ENCODE peak calls at places on chromosomes 12 and 14, in eight cellular contexts. M, P, I, Y, W, G, U and F are unnamed samples. For H3K4me1, the result is how much of the 10 kb centered on the place peaks cover.

GRCh38 chr12:49777800-49778748 is 36.7 kb downstream of the TMBIM6 start:
- DNase-seq in Y (peak), G (peak), U (peak), I (peak), M (peak), P (no peak), W (peak), F (no peak)

GRCh38 chr12:74449872-74450271 is 87.8 kb upstream of the ATXN7L3B start:
- DNase-seq in M (no peak), W (peak), I (no peak), P (no peak), Y (no peak), U (no peak), G (no peak), F (no peak)

GRCh38 chr12:48165089-48166031 is 8.0 kb upstream of the ASB8 start:
- DNase-seq in P (no peak), U (no peak), Y (peak), G (peak), W (peak), M (peak), I (no peak), F (no peak)

GRCh38 chr12:115491851-115492250 is 785.6 kb downstream of the MED13L start:
- DNase-seq in Y (no peak), U (no peak), I (no peak), W (no peak), P (no peak), G (no peak), M (no peak), F (no peak)

GRCh38 chr14:61537567-61538463 is 157.5 kb upstream of the HIF1A start:
- DNase-seq in G (peak), U (peak), Y (peak), M (peak), I (no peak), P (peak), W (peak), F (no peak)

GRCh38 chr14:34387974-34388533 is 74.0 kb downstream of the SPTSSA start:
- DNase-seq in W (no peak), Y (no peak), P (no peak), U (no peak), I (no peak), G (no peak), M (no peak), F (no peak)

GRCh38 chr14:102891556-102891955 is 30.9 kb upstream of the AMN start:
- DNase-seq in Y (no peak), I (no peak), U (no peak), W (peak), M (no peak), G (no peak), P (no peak), F (no peak)

GRCh38 chr14:99753225-99754140 is 39.7 kb upstream of the EML1 start:
- DNase-seq in W (no peak), Y (no peak), U (no peak), G (peak), I (no peak), P (no peak), M (no peak), F (no peak)

GRCh38 chr14:103542545-103543088 is 13.6 kb downstream of the TRMT61A start:
- DNase-seq in U (no peak), W (no peak), M (no peak), Y (no peak), P (no peak), I (peak), G (no peak), F (no peak)

GRCh38 chr12:117069126-117069788 is 30.0 kb downstream of the TESC start:
- DNase-seq in W (no peak), I (peak), U (no peak), M (no peak), Y (no peak), G (no peak), P (no peak), F (no peak)

GRCh38 chr14:99284254-99285004 is 12.4 kb upstream of the BCL11B start:
- DNase-seq in M (no peak), P (no peak), I (no peak), Y (no peak), W (no peak), U (no peak), G (no peak), F (no peak)

GRCh38 chr12:94848966-94849365 is 154.5 kb downstream of the NDUFA12 start:
- DNase-seq in G (no peak), I (no peak), P (no peak), U (no peak), W (no peak), Y (no peak), M (no peak), F (no peak)

GRCh38 chr12:13536219-13536910 is 339.8 kb downstream of the EMP1 start:
- DNase-seq in U (peak), I (no peak), W (no peak), M (no peak), Y (no peak), P (no peak), G (no peak), F (no peak)

GRCh38 chr12:32983968-32984367 is 87.4 kb upstream of the PKP2 start:
- DNase-seq in P (no peak), G (no peak), M (no peak), W (no peak), I (no peak), U (no peak), Y (no peak), F (no peak)

GRCh38 chr14:55711171-55711811 is 131.3 kb downstream of the KTN1 start:
- DNase-seq in P (no peak), I (no peak), M (no peak), U (no peak), W (peak), Y (no peak), G (no peak), F (no peak)

GRCh38 chr12:31589582-31589895 is 1.4 kb downstream of the DENND5B start:
- DNase-seq in W (no peak), P (no peak), U (no peak), I (no peak), M (no peak), G (peak), Y (no peak), F (no peak)

GRCh38 chr12:47734725-47735480 is 9.6 kb upstream of the ENDOU start:
- DNase-seq in U (no peak), P (no peak), I (peak), Y (no peak), G (no peak), W (no peak), M (no peak), F (no peak)

GRCh38 chr12:47414511-47414910 is 291.3 kb downstream of the RPAP3 start:
- DNase-seq in G (no peak), W (no peak), P (no peak), M (no peak), Y (no peak), U (no peak), I (no peak), F (no peak)

GRCh38 chr12:19316420-19316819 is 122.9 kb upstream of the AEBP2 start:
- DNase-seq in Y (no peak), G (peak), U (no peak), M (peak), P (no peak), I (no peak), W (peak), F (no peak)

GRCh38 chr12:109763201-109763841 is 49.7 kb downstream of the FAM222A start:
- DNase-seq in P (no peak), Y (no peak), I (no peak), W (peak), G (peak), M (peak), U (peak), F (no peak)

GRCh38 chr14:50778757-50779483 is 52.0 kb downstream of the NIN start:
- DNase-seq in G (no peak), U (no peak), I (no peak), Y (no peak), M (no peak), W (peak), P (no peak), F (no peak)

GRCh38 chr14:44507183-44507582 is at the start of gene FSCB:
- DNase-seq in Y (no peak), M (no peak), W (no peak), I (no peak), G (no peak), P (no peak), U (no peak), F (no peak)

GRCh38 chr14:55605793-55606192 is 25.8 kb downstream of the KTN1 start:
- DNase-seq in P (no peak), W (no peak), G (peak), Y (peak), I (no peak), U (no peak), M (peak), F (no peak)

GRCh38 chr14:61638595-61639391 is 56.5 kb upstream of the HIF1A start:
- DNase-seq in U (no peak), G (no peak), W (peak), P (no peak), M (no peak), Y (no peak), I (no peak), F (no peak)

GRCh38 chr14:29310757-29311156 is 544.2 kb downstream of the FOXG1 start:
- DNase-seq in Y (no peak), P (no peak), I (no peak), U (no peak), M (no peak), W (peak), G (peak), F (no peak)

GRCh38 chr14:32826404-32827082 is 112.1 kb upstream of the NPAS3 start:
- DNase-seq in P (no peak), U (no peak), Y (no peak), G (no peak), I (peak), M (no peak), W (no peak), F (no peak)

GRCh38 chr12:98699568-98699967 is 54.5 kb downstream of the APAF1 start:
- DNase-seq in U (no peak), I (no peak), Y (no peak), W (peak), P (no peak), M (no peak), G (no peak), F (no peak)

GRCh38 chr14:101836131-101836530 is 74.6 kb downstream of the PPP2R5C start:
- DNase-seq in I (peak), W (peak), Y (no peak), G (peak), U (no peak), P (no peak), M (no peak), F (no peak)

GRCh38 chr12:13764748-13765147 is 216.7 kb downstream of the GRIN2B start:
- DNase-seq in W (no peak), M (peak), I (no peak), G (no peak), U (peak), P (no peak), Y (no peak), F (no peak)

GRCh38 chr14:54699087-54699530 is 132.2 kb downstream of the SAMD4A start:
- DNase-seq in Y (no peak), G (no peak), W (no peak), U (no peak), P (peak), I (peak), M (no peak), F (no peak)

GRCh38 chr14:49314756-49315155 is 271.4 kb downstream of the RPS29 start:
- DNase-seq in Y (no peak), I (no peak), M (no peak), P (no peak), G (no peak), W (no peak), U (no peak), F (no peak)

GRCh38 chr14:64701660-64702059 is 2.6 kb upstream of the PLEKHG3 start:
- DNase-seq in W (no peak), Y (no peak), U (no peak), G (no peak), P (no peak), I (no peak), M (no peak), F (no peak)

GRCh38 chr14:45145214-45145613 is 9.5 kb downstream of the FANCM start:
- DNase-seq in W (no peak), M (no peak), I (no peak), P (no peak), U (no peak), Y (no peak), G (no peak), F (no peak)

GRCh38 chr14:99266181-99267178 is 5.5 kb downstream of the BCL11B start:
- DNase-seq in I (peak), M (peak), G (peak), W (peak), P (peak), U (peak), Y (peak), F (peak)

GRCh38 chr14:91911474-91912032 is 35.9 kb downstream of the FBLN5 start:
- DNase-seq in U (peak), Y (peak), M (peak), G (peak), W (peak), P (no peak), I (no peak), F (no peak)

GRCh38 chr12:1203735-1204019 is 212.7 kb downstream of the ERC1 start:
- DNase-seq in U (no peak), W (no peak), G (peak), Y (no peak), I (no peak), M (no peak), P (no peak), F (no peak)

GRCh38 chr14:93986972-93987371 is 10.1 kb upstream of the CCDC197 start:
- DNase-seq in Y (no peak), M (no peak), I (peak), P (no peak), W (no peak), G (no peak), U (no peak), F (no peak)

GRCh38 chr12:49882248-49882850 is 21.4 kb downstream of the FAIM2 start:
- DNase-seq in Y (no peak), W (no peak), M (no peak), U (no peak), P (no peak), G (no peak), I (no peak), F (no peak)

GRCh38 chr12:91744613-91745012 is 401.0 kb downstream of the BTG1 start:
- DNase-seq in I (no peak), G (no peak), W (no peak), P (no peak), U (no peak), M (no peak), Y (no peak), F (no peak)

GRCh38 chr12:121223947-121224285 is 14.0 kb downstream of the P2RX4 start:
- DNase-seq in P (no peak), W (no peak), Y (no peak), M (no peak), I (no peak), U (no peak), G (no peak), F (no peak)
- TF ChIP-seq CTCF in P (no peak), W (no peak), Y (no peak), M (no peak), I (no peak), U (no peak), G (no peak), F (no peak)

DNA sequence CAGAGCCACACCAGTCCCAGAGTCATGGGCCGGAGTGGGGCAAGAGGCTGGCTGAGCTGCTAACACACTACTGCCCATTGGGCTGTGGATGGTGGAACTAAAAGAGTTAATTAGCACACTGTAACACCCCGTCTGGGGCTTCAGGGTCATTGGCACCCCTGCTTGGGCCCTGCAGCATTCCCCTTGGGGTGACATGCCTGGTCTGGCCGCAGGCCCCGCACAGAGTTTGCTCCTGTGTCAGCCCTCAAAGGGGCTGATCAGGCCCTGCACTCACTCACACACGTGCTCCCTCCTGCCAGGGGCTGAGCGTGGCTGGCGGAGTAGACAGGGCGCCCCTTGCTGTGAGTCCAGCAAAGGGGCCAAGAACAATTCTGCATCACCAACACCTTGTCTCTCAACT is 1499.6 kb upstream of the TMEM132C start:
- DNase-seq in P (no peak), U (no peak), Y (no peak), M (no peak), I (no peak), G (no peak), W (no peak), F (no peak)
- H3K4me1 ChIP-seq in P (under half), U (under half), Y (under half), M (under half), I (under half), G (under half), W (under half), F (under half)

GRCh38 chr14:35403397-35404245 is 928 bp downstream of the NFKBIA start:
- DNase-seq in W (peak), Y (peak), P (peak), I (peak), U (peak), M (peak), G (peak), F (peak)
- TF ChIP-seq POLR2A in W (no peak), Y (peak), P (no peak), I (no peak), U (peak), M (no peak), G (peak), F (no peak)

DNA sequence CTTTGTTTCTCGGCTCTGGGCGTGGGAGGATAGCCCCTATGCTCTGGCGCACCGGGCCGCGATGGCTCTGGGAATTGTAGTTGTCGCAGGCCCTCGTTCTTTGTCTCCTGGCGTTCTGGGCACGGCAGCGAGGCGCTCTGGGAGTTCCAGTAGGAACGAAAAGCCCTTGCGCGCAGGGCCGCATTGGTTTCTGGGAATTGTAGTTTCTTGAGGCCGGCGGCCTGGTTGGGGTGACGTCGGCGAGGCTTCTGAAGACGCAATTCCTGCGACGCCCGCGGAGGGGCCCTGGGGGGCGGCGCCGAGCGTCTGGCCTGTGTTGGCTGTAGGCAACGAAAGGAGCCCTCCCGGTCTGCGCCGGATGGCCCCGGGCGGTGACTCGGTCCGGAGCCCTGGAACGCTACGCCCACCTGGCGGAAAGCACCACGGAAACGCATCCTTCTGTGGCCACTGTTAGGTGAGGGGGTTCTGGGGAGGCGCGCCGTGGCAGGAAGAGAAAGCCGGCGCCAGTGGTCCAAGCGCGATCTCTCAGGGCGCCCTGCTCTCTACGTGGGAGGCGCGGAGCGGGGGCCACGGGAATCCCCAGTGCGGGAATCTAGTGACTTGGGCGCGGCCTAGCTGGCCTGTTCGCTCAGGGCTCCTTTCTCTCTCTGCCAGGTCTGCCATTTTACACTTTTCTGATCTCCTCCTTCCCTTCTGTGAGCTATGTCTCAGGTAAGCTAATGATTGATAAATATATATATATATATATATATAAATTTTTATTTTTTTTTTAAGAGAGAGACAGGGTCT is at the start of gene ZNF140:
- DNase-seq in U (peak), P (peak), I (peak), G (peak), Y (peak), M (peak), W (peak), F (peak)
- TF ChIP-seq CTCF in U (peak), P (peak), I (peak), G (peak), Y (no peak), M (no peak), W (peak), F (peak)

GRCh38 chr14:83975435-83976222 is 1554.3 kb upstream of the FLRT2 start:
- DNase-seq in G (peak), Y (no peak), M (no peak), P (no peak), W (peak), U (no peak), I (peak), F (no peak)

GRCh38 chr14:83974647-83975163 is 1555.2 kb upstream of the FLRT2 start:
- DNase-seq in M (no peak), I (no peak), U (no peak), Y (no peak), W (no peak), G (no peak), P (no peak), F (no peak)

GRCh38 chr14:83976223-83976770 is 1553.6 kb upstream of the FLRT2 start:
- DNase-seq in Y (no peak), U (no peak), M (no peak), G (no peak), I (no peak), P (no peak), W (no peak), F (no peak)
- H3K4me1 ChIP-seq in Y (under half), U (under half), M (under half), G (under half), I (under half), P (under half), W (under half), F (under half)

GRCh38 chr14:95535226-95536021 is 574 bp downstream of the GLRX5 start:
- DNase-seq in G (peak), U (peak), I (no peak), W (no peak), Y (no peak), M (no peak), P (peak), F (no peak)
- TF ChIP-seq POLR2A in G (no peak), U (no peak), I (no peak), W (no peak), Y (no peak), M (no peak), P (no peak), F (no peak)